ENCODE peak calls at places on chromosomes 3 and 15, in six cellular contexts. One of them, this sample, is unnamed.

GRCh38 chr3:155283092-155284056 is 10.1 kb downstream of the STRIT1 start:
- DNase-seq in endothelial cell of umbilical vein: no peak
- DNase-seq in omental fat pad: no peak
- DNase-seq in type B pancreatic cell: no peak
- DNase-seq in transverse colon: no peak
- DNase-seq in GM10248: no peak
- DNase-seq in this sample: no peak

GRCh38 chr3:57999423-58000115 is 8.7 kb upstream of the FLNB start:
- DNase-seq in type B pancreatic cell: no peak
- DNase-seq in endothelial cell of umbilical vein: peak; percentile 35
- DNase-seq in GM10248: no peak
- DNase-seq in omental fat pad: no peak
- DNase-seq in transverse colon: no peak
- DNase-seq in this sample: no peak

GRCh38 chr3:45110185-45110833 is 35.9 kb downstream of the CDCP1 start:
- DNase-seq in GM10248: peak; percentile 56
- DNase-seq in omental fat pad: no peak
- DNase-seq in endothelial cell of umbilical vein: no peak
- DNase-seq in type B pancreatic cell: no peak
- DNase-seq in transverse colon: peak; percentile 70
- DNase-seq in this sample: no peak

GRCh38 chr3:132805071-132805470 is 82.9 kb upstream of the NPHP3 start:
- DNase-seq in omental fat pad: no peak
- DNase-seq in endothelial cell of umbilical vein: no peak
- DNase-seq in transverse colon: no peak
- DNase-seq in GM10248: no peak
- DNase-seq in type B pancreatic cell: no peak
- DNase-seq in this sample: no peak

GRCh38 chr3:144947895-144948294 is 976.3 kb downstream of the DIPK2A start:
- DNase-seq in GM10248: no peak
- DNase-seq in omental fat pad: no peak
- DNase-seq in type B pancreatic cell: no peak
- DNase-seq in transverse colon: no peak
- DNase-seq in endothelial cell of umbilical vein: no peak
- DNase-seq in this sample: no peak

GRCh38 chr15:57048930-57049550 is 130.6 kb downstream of the TCF12 start:
- DNase-seq in omental fat pad: no peak
- DNase-seq in type B pancreatic cell: no peak
- DNase-seq in endothelial cell of umbilical vein: no peak
- DNase-seq in transverse colon: no peak
- DNase-seq in GM10248: no peak
- DNase-seq in this sample: no peak

GRCh38 chr3:194487289-194488006 is 646 bp upstream of the ATP13A3 start:
- DNase-seq in type B pancreatic cell: no peak
- DNase-seq in omental fat pad: peak; percentile 46
- DNase-seq in endothelial cell of umbilical vein: no peak
- DNase-seq in transverse colon: peak; percentile 43
- DNase-seq in GM10248: peak; percentile 68
- DNase-seq in this sample: no peak

GRCh38 chr15:78236491-78236890 is 2.1 kb upstream of the ACSBG1 start:
- DNase-seq in endothelial cell of umbilical vein: no peak
- DNase-seq in omental fat pad: no peak
- DNase-seq in transverse colon: no peak
- DNase-seq in GM10248: no peak
- DNase-seq in type B pancreatic cell: no peak
- DNase-seq in this sample: no peak

GRCh38 chr3:128170866-128171516 is 17.7 kb downstream of the EEFSEC start:
- DNase-seq in GM10248: no peak
- DNase-seq in omental fat pad: no peak
- DNase-seq in type B pancreatic cell: no peak
- DNase-seq in endothelial cell of umbilical vein: peak; percentile 78
- DNase-seq in transverse colon: peak; percentile 47
- DNase-seq in this sample: peak; percentile 69

GRCh38 chr3:43132883-43133743 is 27.2 kb upstream of the POMGNT2 start:
- DNase-seq in GM10248: no peak
- DNase-seq in transverse colon: no peak
- DNase-seq in omental fat pad: no peak
- DNase-seq in endothelial cell of umbilical vein: no peak
- DNase-seq in type B pancreatic cell: no peak
- DNase-seq in this sample: no peak

GRCh38 chr3:182252802-182253201 is 540.5 kb upstream of the ATP11B start:
- DNase-seq in transverse colon: no peak
- DNase-seq in GM10248: no peak
- DNase-seq in omental fat pad: no peak
- DNase-seq in type B pancreatic cell: no peak
- DNase-seq in endothelial cell of umbilical vein: no peak
- DNase-seq in this sample: no peak

GRCh38 chr15:87816811-87817210 is 439.7 kb downstream of the NTRK3 start:
- DNase-seq in type B pancreatic cell: no peak
- DNase-seq in omental fat pad: no peak
- DNase-seq in transverse colon: no peak
- DNase-seq in GM10248: no peak
- DNase-seq in endothelial cell of umbilical vein: peak; percentile 66
- DNase-seq in this sample: peak; percentile 52

GRCh38 chr3:80559701-80560100 is 791.9 kb upstream of the ROBO1 start:
- DNase-seq in omental fat pad: no peak
- DNase-seq in transverse colon: no peak
- DNase-seq in endothelial cell of umbilical vein: no peak
- DNase-seq in type B pancreatic cell: no peak
- DNase-seq in GM10248: no peak
- DNase-seq in this sample: no peak

GRCh38 chr3:193554790-193555189 is at the start of gene ATP13A4:
- DNase-seq in endothelial cell of umbilical vein: no peak
- DNase-seq in type B pancreatic cell: no peak
- DNase-seq in GM10248: no peak
- DNase-seq in transverse colon: peak; percentile 80
- DNase-seq in omental fat pad: no peak
- DNase-seq in this sample: no peak

GRCh38 chr3:99753268-99753975 is 64.2 kb upstream of the CMSS1 start:
- DNase-seq in transverse colon: no peak
- DNase-seq in type B pancreatic cell: no peak
- DNase-seq in GM10248: peak; percentile 34
- DNase-seq in endothelial cell of umbilical vein: peak; percentile 77
- DNase-seq in omental fat pad: no peak
- DNase-seq in this sample: peak; percentile 79

GRCh38 chr3:86792316-86792715 is 198.6 kb downstream of the VGLL3 start:
- DNase-seq in type B pancreatic cell: no peak
- DNase-seq in omental fat pad: no peak
- DNase-seq in endothelial cell of umbilical vein: no peak
- DNase-seq in GM10248: no peak
- DNase-seq in transverse colon: no peak
- DNase-seq in this sample: peak; percentile 57

GRCh38 chr15:81274255-81274654 is 49.7 kb downstream of the STARD5 start:
- DNase-seq in transverse colon: no peak
- DNase-seq in GM10248: no peak
- DNase-seq in endothelial cell of umbilical vein: no peak
- DNase-seq in type B pancreatic cell: no peak
- DNase-seq in omental fat pad: no peak
- DNase-seq in this sample: no peak

GRCh38 chr15:35705885-35706590 is 160.1 kb upstream of the DPH6 start:
- DNase-seq in GM10248: no peak
- DNase-seq in type B pancreatic cell: no peak
- DNase-seq in endothelial cell of umbilical vein: peak; percentile 87
- DNase-seq in transverse colon: no peak
- DNase-seq in omental fat pad: no peak
- DNase-seq in this sample: no peak

GRCh38 chr3:124686028-124686670 is 44.1 kb upstream of the UMPS start:
- DNase-seq in omental fat pad: no peak
- DNase-seq in type B pancreatic cell: peak; percentile 10
- DNase-seq in GM10248: no peak
- DNase-seq in transverse colon: no peak
- DNase-seq in endothelial cell of umbilical vein: no peak
- DNase-seq in this sample: no peak

GRCh38 chr15:67884514-67885225 is 44.8 kb upstream of the RNU6-1 start:
- DNase-seq in omental fat pad: peak; percentile 41
- DNase-seq in transverse colon: peak; percentile 92
- DNase-seq in endothelial cell of umbilical vein: peak; percentile 43
- DNase-seq in GM10248: peak; percentile 57
- DNase-seq in type B pancreatic cell: peak; percentile 84
- DNase-seq in this sample: no peak

GRCh38 chr3:89699771-89700170 is 592.4 kb downstream of the EPHA3 start:
- DNase-seq in omental fat pad: no peak
- DNase-seq in GM10248: no peak
- DNase-seq in type B pancreatic cell: no peak
- DNase-seq in transverse colon: peak; percentile 52
- DNase-seq in endothelial cell of umbilical vein: no peak
- DNase-seq in this sample: no peak

GRCh38 chr15:101184830-101185229 is 67.0 kb downstream of the CHSY1 start:
- DNase-seq in endothelial cell of umbilical vein: no peak
- DNase-seq in omental fat pad: no peak
- DNase-seq in type B pancreatic cell: no peak
- DNase-seq in GM10248: no peak
- DNase-seq in transverse colon: no peak
- DNase-seq in this sample: no peak

GRCh38 chr3:45980229-45980813 is 15.3 kb downstream of the FYCO1 start:
- DNase-seq in endothelial cell of umbilical vein: no peak
- DNase-seq in type B pancreatic cell: no peak
- DNase-seq in omental fat pad: no peak
- DNase-seq in GM10248: no peak
- DNase-seq in transverse colon: no peak
- DNase-seq in this sample: no peak

GRCh38 chr3:99867594-99868437 is 50.2 kb downstream of the CMSS1 start:
- DNase-seq in endothelial cell of umbilical vein: no peak
- DNase-seq in type B pancreatic cell: no peak
- DNase-seq in omental fat pad: no peak
- DNase-seq in transverse colon: no peak
- DNase-seq in GM10248: no peak
- DNase-seq in this sample: no peak

GRCh38 chr3:68271145-68271544 is 616.7 kb upstream of the SUCLG2 start:
- DNase-seq in GM10248: no peak
- DNase-seq in omental fat pad: no peak
- DNase-seq in transverse colon: no peak
- DNase-seq in type B pancreatic cell: no peak
- DNase-seq in endothelial cell of umbilical vein: no peak
- DNase-seq in this sample: no peak

GRCh38 chr15:25800761-25801515 is 62.2 kb downstream of the ATP10A start:
- DNase-seq in type B pancreatic cell: no peak
- DNase-seq in GM10248: no peak
- DNase-seq in omental fat pad: no peak
- DNase-seq in endothelial cell of umbilical vein: no peak
- DNase-seq in transverse colon: no peak
- DNase-seq in this sample: no peak

GRCh38 chr15:58554758-58555157 is 123.0 kb downstream of the LIPC start:
- DNase-seq in transverse colon: no peak
- DNase-seq in omental fat pad: no peak
- DNase-seq in endothelial cell of umbilical vein: no peak
- DNase-seq in GM10248: no peak
- DNase-seq in type B pancreatic cell: no peak
- DNase-seq in this sample: no peak

GRCh38 chr3:189824629-189825312 is 193.6 kb downstream of the TP63 start:
- DNase-seq in endothelial cell of umbilical vein: peak; percentile 78
- DNase-seq in transverse colon: no peak
- DNase-seq in omental fat pad: no peak
- DNase-seq in GM10248: no peak
- DNase-seq in type B pancreatic cell: no peak
- DNase-seq in this sample: peak; percentile 73

GRCh38 chr3:64687781-64688515 is at the start of gene ADAMTS9:
- DNase-seq in omental fat pad: no peak
- DNase-seq in transverse colon: peak; percentile 57
- DNase-seq in type B pancreatic cell: peak; percentile 83
- DNase-seq in endothelial cell of umbilical vein: peak; percentile 87
- DNase-seq in GM10248: no peak
- DNase-seq in this sample: peak; percentile 31

GRCh38 chr15:83739629-83740028 is 85.7 kb downstream of the ADAMTSL3 start:
- DNase-seq in GM10248: no peak
- DNase-seq in omental fat pad: no peak
- DNase-seq in type B pancreatic cell: no peak
- DNase-seq in transverse colon: no peak
- DNase-seq in endothelial cell of umbilical vein: no peak
- DNase-seq in this sample: no peak

GRCh38 chr15:97115764-97116075 is 785.2 kb downstream of the NR2F2 start:
- DNase-seq in type B pancreatic cell: no peak
- DNase-seq in GM10248: no peak
- DNase-seq in endothelial cell of umbilical vein: no peak
- DNase-seq in transverse colon: no peak
- DNase-seq in omental fat pad: no peak
- DNase-seq in this sample: no peak

GRCh38 chr3:71055602-71056001 is 527.9 kb downstream of the FOXP1 start:
- DNase-seq in endothelial cell of umbilical vein: peak; percentile 91
- DNase-seq in type B pancreatic cell: no peak
- DNase-seq in GM10248: no peak
- DNase-seq in transverse colon: no peak
- DNase-seq in omental fat pad: no peak
- DNase-seq in this sample: peak; percentile 82
- TF ChIP-seq CTCF in endothelial cell of umbilical vein: no peak
- TF ChIP-seq CTCF in type B pancreatic cell: no peak
- TF ChIP-seq CTCF in GM10248: no peak
- TF ChIP-seq CTCF in transverse colon: no peak
- TF ChIP-seq CTCF in omental fat pad: no peak
- TF ChIP-seq CTCF in this sample: no peak

GRCh38 chr3:74630602-74631001 is 16.1 kb upstream of the CNTN3 start:
- DNase-seq in transverse colon: no peak
- DNase-seq in endothelial cell of umbilical vein: no peak
- DNase-seq in GM10248: no peak
- DNase-seq in omental fat pad: no peak
- DNase-seq in type B pancreatic cell: no peak
- DNase-seq in this sample: peak; percentile 8
- TF ChIP-seq CTCF in transverse colon: peak; percentile 15
- TF ChIP-seq CTCF in endothelial cell of umbilical vein: no peak
- TF ChIP-seq CTCF in GM10248: no peak
- TF ChIP-seq CTCF in omental fat pad: no peak
- TF ChIP-seq CTCF in type B pancreatic cell: peak; percentile 57
- TF ChIP-seq CTCF in this sample: no peak

DNA sequence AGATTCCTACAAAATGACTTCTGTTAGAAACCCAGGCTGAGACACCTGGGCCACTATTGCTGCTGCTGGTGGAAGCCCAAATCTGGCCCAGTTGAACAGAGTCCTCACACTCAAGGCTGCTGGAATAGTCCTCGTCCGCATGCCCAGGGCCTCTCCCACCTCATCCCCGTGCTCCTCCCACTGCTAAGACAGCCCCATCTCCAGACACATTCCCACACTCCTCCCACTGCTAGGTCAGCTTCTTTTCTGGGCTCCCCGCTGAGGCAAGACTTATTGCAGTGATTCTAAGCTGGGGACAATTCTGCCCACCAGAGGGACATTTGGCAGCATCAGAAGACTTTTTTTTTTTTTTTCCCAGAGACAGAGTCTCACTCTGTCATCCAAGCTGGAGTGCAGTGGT is 35.2 kb downstream of the POC1A start:
- DNase-seq in type B pancreatic cell: no peak
- DNase-seq in GM10248: no peak
- DNase-seq in omental fat pad: no peak
- DNase-seq in endothelial cell of umbilical vein: no peak
- DNase-seq in transverse colon: no peak
- DNase-seq in this sample: no peak
- TF ChIP-seq CTCF in type B pancreatic cell: no peak
- TF ChIP-seq CTCF in GM10248: no peak
- TF ChIP-seq CTCF in omental fat pad: no peak
- TF ChIP-seq CTCF in endothelial cell of umbilical vein: no peak
- TF ChIP-seq CTCF in transverse colon: no peak
- TF ChIP-seq CTCF in this sample: no peak

DNA sequence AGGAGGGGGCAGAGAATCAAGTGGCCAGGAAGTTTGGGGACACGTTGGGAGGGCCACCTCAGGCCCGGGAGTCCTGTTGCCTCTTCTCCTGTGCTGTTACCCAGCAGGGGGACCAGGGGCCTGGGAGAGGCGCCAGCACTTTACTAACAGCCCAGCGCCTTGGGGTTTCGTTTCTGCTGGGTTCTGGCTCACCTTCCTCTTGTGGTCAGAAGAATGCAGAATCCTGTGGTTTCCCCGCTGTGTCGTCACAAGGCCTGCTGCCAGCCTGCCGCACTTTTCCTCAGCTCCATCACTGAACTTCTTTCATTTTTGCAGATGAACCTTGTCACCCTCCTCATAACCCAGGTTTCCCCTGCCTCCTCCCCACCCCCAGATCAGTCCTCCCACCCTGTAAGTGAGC is 67.7 kb downstream of the SLC30A4 start:
- DNase-seq in GM10248: peak; percentile 61
- DNase-seq in type B pancreatic cell: no peak
- DNase-seq in omental fat pad: peak; percentile 44
- DNase-seq in transverse colon: peak; percentile 80
- DNase-seq in endothelial cell of umbilical vein: no peak
- DNase-seq in this sample: peak; percentile 98
- TF ChIP-seq CTCF in GM10248: no peak
- TF ChIP-seq CTCF in type B pancreatic cell: no peak
- TF ChIP-seq CTCF in omental fat pad: no peak
- TF ChIP-seq CTCF in transverse colon: no peak
- TF ChIP-seq CTCF in endothelial cell of umbilical vein: no peak
- TF ChIP-seq CTCF in this sample: no peak

This sample was measured in astrocyte of the cerebellum.